ENCODE peak calls at places on chromosomes 6 and 20, in six cellular contexts. One of them, this sample, is unnamed. For H3K27me3 and H3K4me1, the result is how much of the 10 kb centered on the place peaks cover.

GRCh38 chr6:54244430-54244829 is 63.8 kb upstream of the TINAG start:
- DNase-seq in keratinocyte: no peak
- DNase-seq in fibroblast of lung: peak
- DNase-seq in right lobe of liver: no peak
- DNase-seq in heart right ventricle: no peak
- DNase-seq in adrenal gland: no peak
- DNase-seq in this sample: no peak

GRCh38 chr6:152459245-152459644 is 177.9 kb downstream of the SYNE1 start:
- DNase-seq in keratinocyte: no peak
- DNase-seq in fibroblast of lung: no peak
- DNase-seq in right lobe of liver: no peak
- DNase-seq in heart right ventricle: no peak
- DNase-seq in adrenal gland: no peak
- DNase-seq in this sample: no peak

GRCh38 chr6:2221724-2222274 is 23.6 kb downstream of the GMDS start:
- DNase-seq in keratinocyte: no peak
- DNase-seq in fibroblast of lung: no peak
- DNase-seq in right lobe of liver: no peak
- DNase-seq in heart right ventricle: no peak
- DNase-seq in adrenal gland: no peak
- DNase-seq in this sample: no peak

GRCh38 chr6:29941916-29942274 is 437 bp upstream of the HLA-A start:
- DNase-seq in keratinocyte: no peak
- DNase-seq in fibroblast of lung: no peak
- DNase-seq in right lobe of liver: no peak
- DNase-seq in heart right ventricle: no peak
- DNase-seq in adrenal gland: no peak
- DNase-seq in this sample: no peak

GRCh38 chr6:32369678-32370077 is 2.0 kb downstream of the TSBP1 start:
- DNase-seq in keratinocyte: peak
- DNase-seq in fibroblast of lung: peak
- DNase-seq in right lobe of liver: no peak
- DNase-seq in heart right ventricle: no peak
- DNase-seq in adrenal gland: peak
- DNase-seq in this sample: no peak

GRCh38 chr20:17587831-17588230 is 18.0 kb downstream of the DSTN start:
- DNase-seq in keratinocyte: no peak
- DNase-seq in fibroblast of lung: no peak
- DNase-seq in right lobe of liver: no peak
- DNase-seq in heart right ventricle: no peak
- DNase-seq in adrenal gland: no peak
- DNase-seq in this sample: no peak

GRCh38 chr6:87697581-87698552 is 4.2 kb downstream of the AKIRIN2 start:
- DNase-seq in keratinocyte: no peak
- DNase-seq in fibroblast of lung: peak
- DNase-seq in right lobe of liver: no peak
- DNase-seq in heart right ventricle: no peak
- DNase-seq in adrenal gland: no peak
- DNase-seq in this sample: no peak

GRCh38 chr6:3751019-3751729 is at the start of gene PXDC1:
- DNase-seq in keratinocyte: no peak
- DNase-seq in fibroblast of lung: no peak
- DNase-seq in right lobe of liver: no peak
- DNase-seq in heart right ventricle: peak
- DNase-seq in adrenal gland: peak
- DNase-seq in this sample: no peak

GRCh38 chr6:18985958-18986357 is 598.8 kb downstream of the RNF144B start:
- DNase-seq in keratinocyte: no peak
- DNase-seq in fibroblast of lung: no peak
- DNase-seq in right lobe of liver: no peak
- DNase-seq in heart right ventricle: no peak
- DNase-seq in adrenal gland: no peak
- DNase-seq in this sample: no peak

GRCh38 chr6:33075568-33076405 is at the start of gene HLA-DPB1:
- DNase-seq in keratinocyte: no peak
- DNase-seq in fibroblast of lung: peak
- DNase-seq in right lobe of liver: no peak
- DNase-seq in heart right ventricle: no peak
- DNase-seq in adrenal gland: no peak
- DNase-seq in this sample: no peak

GRCh38 chr6:161169690-161170089 is 104.2 kb downstream of the AGPAT4 start:
- DNase-seq in keratinocyte: no peak
- DNase-seq in fibroblast of lung: peak
- DNase-seq in right lobe of liver: peak
- DNase-seq in heart right ventricle: no peak
- DNase-seq in adrenal gland: peak
- DNase-seq in this sample: no peak

GRCh38 chr6:106745824-106746610 is 116.6 kb downstream of the QRSL1 start:
- DNase-seq in keratinocyte: peak
- DNase-seq in fibroblast of lung: no peak
- DNase-seq in right lobe of liver: no peak
- DNase-seq in heart right ventricle: no peak
- DNase-seq in adrenal gland: no peak
- DNase-seq in this sample: no peak

GRCh38 chr6:166997768-166998255 is 1.4 kb upstream of the CEP43 start:
- DNase-seq in keratinocyte: peak
- DNase-seq in fibroblast of lung: peak
- DNase-seq in right lobe of liver: peak
- DNase-seq in heart right ventricle: peak
- DNase-seq in adrenal gland: peak
- DNase-seq in this sample: no peak

GRCh38 chr6:101178748-101179147 is 214.8 kb upstream of the GRIK2 start:
- DNase-seq in keratinocyte: no peak
- DNase-seq in fibroblast of lung: no peak
- DNase-seq in right lobe of liver: no peak
- DNase-seq in heart right ventricle: no peak
- DNase-seq in adrenal gland: no peak
- DNase-seq in this sample: no peak

GRCh38 chr6:130778946-130779657 is 48.1 kb upstream of the SMLR1 start:
- DNase-seq in keratinocyte: no peak
- DNase-seq in fibroblast of lung: peak
- DNase-seq in right lobe of liver: no peak
- DNase-seq in heart right ventricle: no peak
- DNase-seq in adrenal gland: no peak
- DNase-seq in this sample: no peak

GRCh38 chr6:31568537-31568961 is 3.5 kb upstream of the LTA start:
- DNase-seq in keratinocyte: no peak
- DNase-seq in fibroblast of lung: no peak
- DNase-seq in right lobe of liver: no peak
- DNase-seq in heart right ventricle: no peak
- DNase-seq in adrenal gland: no peak
- DNase-seq in this sample: no peak

GRCh38 chr6:170032197-170032596 is 258.7 kb downstream of the DLL1 start:
- DNase-seq in keratinocyte: no peak
- DNase-seq in fibroblast of lung: no peak
- DNase-seq in right lobe of liver: peak
- DNase-seq in heart right ventricle: no peak
- DNase-seq in adrenal gland: peak
- DNase-seq in this sample: no peak

GRCh38 chr20:35232575-35232974 is 6.1 kb downstream of the MMP24 start:
- DNase-seq in keratinocyte: no peak
- DNase-seq in fibroblast of lung: peak
- DNase-seq in right lobe of liver: no peak
- DNase-seq in heart right ventricle: no peak
- DNase-seq in adrenal gland: no peak
- DNase-seq in this sample: no peak

GRCh38 chr6:53866231-53866630 is 71.4 kb downstream of the LRRC1 start:
- DNase-seq in keratinocyte: no peak
- DNase-seq in fibroblast of lung: no peak
- DNase-seq in right lobe of liver: no peak
- DNase-seq in heart right ventricle: no peak
- DNase-seq in adrenal gland: no peak
- DNase-seq in this sample: no peak

GRCh38 chr20:17627101-17627950 is 54.7 kb downstream of the RRBP1 start:
- DNase-seq in keratinocyte: no peak
- DNase-seq in fibroblast of lung: no peak
- DNase-seq in right lobe of liver: no peak
- DNase-seq in heart right ventricle: no peak
- DNase-seq in adrenal gland: no peak
- DNase-seq in this sample: no peak

GRCh38 chr20:37989601-37990001 is 43.7 kb downstream of the TTI1 start:
- DNase-seq in keratinocyte: no peak
- DNase-seq in fibroblast of lung: no peak
- DNase-seq in right lobe of liver: no peak
- DNase-seq in heart right ventricle: peak
- DNase-seq in adrenal gland: peak
- DNase-seq in this sample: no peak

GRCh38 chr20:37986063-37986858 is 47.0 kb downstream of the TTI1 start:
- DNase-seq in keratinocyte: no peak
- DNase-seq in fibroblast of lung: no peak
- DNase-seq in right lobe of liver: no peak
- DNase-seq in heart right ventricle: no peak
- DNase-seq in adrenal gland: no peak
- DNase-seq in this sample: no peak

GRCh38 chr20:37987602-37988290 is 45.5 kb downstream of the TTI1 start:
- DNase-seq in keratinocyte: no peak
- DNase-seq in fibroblast of lung: no peak
- DNase-seq in right lobe of liver: no peak
- DNase-seq in heart right ventricle: no peak
- DNase-seq in adrenal gland: no peak
- DNase-seq in this sample: no peak

GRCh38 chr20:37988555-37988954 is 44.7 kb downstream of the TTI1 start:
- DNase-seq in keratinocyte: no peak
- DNase-seq in fibroblast of lung: no peak
- DNase-seq in right lobe of liver: no peak
- DNase-seq in heart right ventricle: no peak
- DNase-seq in adrenal gland: no peak
- DNase-seq in this sample: no peak

GRCh38 chr20:37986873-37987601 is 46.2 kb downstream of the TTI1 start:
- DNase-seq in keratinocyte: no peak
- DNase-seq in fibroblast of lung: peak
- DNase-seq in right lobe of liver: peak
- DNase-seq in heart right ventricle: peak
- DNase-seq in adrenal gland: peak
- DNase-seq in this sample: peak
- H3K4me3 ChIP-seq in keratinocyte: no peak
- H3K4me3 ChIP-seq in fibroblast of lung: no peak
- H3K4me3 ChIP-seq in right lobe of liver: no peak
- H3K4me3 ChIP-seq in heart right ventricle: no peak
- H3K4me3 ChIP-seq in adrenal gland: no peak
- H3K4me3 ChIP-seq in this sample: no peak

DNA sequence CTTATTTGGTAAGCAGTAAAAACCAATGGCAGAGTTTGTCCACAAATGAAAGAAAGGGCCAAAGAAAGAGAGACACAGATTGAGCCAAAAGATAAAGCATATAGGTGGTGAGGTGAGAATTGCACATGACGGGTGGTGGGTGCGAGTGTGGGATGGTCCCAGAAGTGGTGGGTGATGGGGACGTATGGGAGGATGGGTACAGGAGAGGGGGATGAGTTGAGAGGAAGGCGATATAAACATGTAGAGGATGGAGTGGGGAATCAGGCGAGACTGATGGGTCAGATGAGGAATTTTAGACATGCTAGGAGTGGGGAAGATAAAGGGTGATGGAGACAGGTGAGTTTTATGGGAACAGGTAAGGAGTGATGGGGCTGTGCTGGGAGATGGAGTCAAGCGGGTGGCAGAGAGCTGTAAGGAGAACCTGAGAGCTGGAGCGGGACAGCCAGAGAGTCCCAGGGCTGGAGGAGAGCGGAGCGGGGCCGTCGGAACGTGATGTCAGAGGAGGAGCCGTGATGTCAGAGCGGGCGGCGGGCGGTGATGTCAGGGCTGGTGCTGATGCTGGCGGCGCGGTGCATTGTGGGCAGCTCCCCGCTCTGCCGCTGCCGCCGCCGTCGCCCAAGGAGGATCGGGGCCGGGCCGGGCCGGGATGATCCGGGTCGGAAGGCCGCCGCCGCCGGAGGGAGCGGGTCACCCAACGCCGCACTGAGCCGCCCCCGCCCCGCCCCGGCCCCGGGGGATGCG is at the start of gene TTBK1:
- DNase-seq in keratinocyte: no peak
- DNase-seq in fibroblast of lung: no peak
- DNase-seq in right lobe of liver: no peak
- DNase-seq in heart right ventricle: no peak
- DNase-seq in adrenal gland: no peak
- DNase-seq in this sample: no peak
- H3K27me3 ChIP-seq in keratinocyte: half or more
- H3K27me3 ChIP-seq in fibroblast of lung: half or more
- H3K27me3 ChIP-seq in right lobe of liver: under half
- H3K27me3 ChIP-seq in heart right ventricle: half or more
- H3K27me3 ChIP-seq in adrenal gland: under half
- H3K27me3 ChIP-seq in this sample: under half

DNA sequence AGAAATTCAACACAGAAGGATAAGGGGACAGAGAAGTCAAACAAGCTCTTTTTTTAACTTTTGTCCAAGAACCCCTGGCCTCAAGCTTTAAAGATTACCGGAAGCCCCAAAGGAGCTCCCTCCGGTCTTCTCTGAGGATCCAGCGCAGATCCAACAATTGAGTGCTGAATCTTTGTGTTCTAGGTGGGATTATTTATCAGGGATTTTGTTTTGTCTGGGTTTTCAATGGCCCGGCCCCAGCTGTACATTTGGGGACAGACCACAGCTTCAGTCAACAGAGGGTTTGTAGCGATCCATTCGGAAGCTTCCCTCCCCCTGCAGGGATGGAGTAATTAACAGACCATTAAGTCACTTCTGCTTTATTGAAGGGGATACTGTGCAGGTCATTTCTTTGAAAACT is 7.8 kb downstream of the OLIG3 start:
- DNase-seq in keratinocyte: no peak
- DNase-seq in fibroblast of lung: no peak
- DNase-seq in right lobe of liver: no peak
- DNase-seq in heart right ventricle: no peak
- DNase-seq in adrenal gland: no peak
- DNase-seq in this sample: no peak
- H3K4me1 ChIP-seq in keratinocyte: under half
- H3K4me1 ChIP-seq in fibroblast of lung: under half
- H3K4me1 ChIP-seq in right lobe of liver: under half
- H3K4me1 ChIP-seq in heart right ventricle: under half
- H3K4me1 ChIP-seq in adrenal gland: under half
- H3K4me1 ChIP-seq in this sample: under half

GRCh38 chr6:27296106-27296783 is 15.8 kb downstream of the POM121L2 start:
- DNase-seq in keratinocyte: no peak
- DNase-seq in fibroblast of lung: peak
- DNase-seq in right lobe of liver: no peak
- DNase-seq in heart right ventricle: no peak
- DNase-seq in adrenal gland: no peak
- DNase-seq in this sample: no peak
- H3K4me3 ChIP-seq in keratinocyte: peak
- H3K4me3 ChIP-seq in fibroblast of lung: peak
- H3K4me3 ChIP-seq in right lobe of liver: no peak
- H3K4me3 ChIP-seq in heart right ventricle: no peak
- H3K4me3 ChIP-seq in adrenal gland: no peak
- H3K4me3 ChIP-seq in this sample: no peak